ENCODE peak calls at places on chromosomes 13 and 19, in seven cellular contexts. One of them, this sample, is unnamed.

GRCh38 chr13:97911311-97912138 is 42.0 kb upstream of the IPO5 start:
- DNase-seq in naive thymus-derived CD8-positive, alpha-beta T cell: no peak
- DNase-seq in NCI-H774: no peak
- DNase-seq in activated naive CD4-positive, alpha-beta T cell: no peak
- DNase-seq in A549: peak; percentile 17
- DNase-seq in G401: no peak
- DNase-seq in BJ: no peak
- DNase-seq in this sample: no peak

GRCh38 chr19:37817180-37817911 is 38.0 kb upstream of the ZNF573 start:
- DNase-seq in BJ: no peak
- DNase-seq in G401: peak; percentile 77
- DNase-seq in NCI-H774: peak; percentile 7
- DNase-seq in activated naive CD4-positive, alpha-beta T cell: no peak
- DNase-seq in naive thymus-derived CD8-positive, alpha-beta T cell: peak; percentile 20
- DNase-seq in A549: no peak
- DNase-seq in this sample: no peak

GRCh38 chr13:65378943-65379519 is 1851.1 kb downstream of the PCDH9 start:
- DNase-seq in G401: no peak
- DNase-seq in activated naive CD4-positive, alpha-beta T cell: no peak
- DNase-seq in NCI-H774: no peak
- DNase-seq in naive thymus-derived CD8-positive, alpha-beta T cell: no peak
- DNase-seq in A549: no peak
- DNase-seq in BJ: no peak
- DNase-seq in this sample: no peak

GRCh38 chr19:34241513-34242337 is 12.6 kb upstream of the GARRE1 start:
- DNase-seq in A549: peak; percentile 59
- DNase-seq in BJ: no peak
- DNase-seq in G401: no peak
- DNase-seq in activated naive CD4-positive, alpha-beta T cell: no peak
- DNase-seq in naive thymus-derived CD8-positive, alpha-beta T cell: no peak
- DNase-seq in NCI-H774: peak; percentile 64
- DNase-seq in this sample: no peak

GRCh38 chr13:40814803-40815202 is 25.4 kb downstream of the SLC25A15 start:
- DNase-seq in activated naive CD4-positive, alpha-beta T cell: no peak
- DNase-seq in BJ: no peak
- DNase-seq in naive thymus-derived CD8-positive, alpha-beta T cell: no peak
- DNase-seq in NCI-H774: no peak
- DNase-seq in A549: no peak
- DNase-seq in G401: no peak
- DNase-seq in this sample: no peak

GRCh38 chr13:48551329-48551728 is 18.4 kb upstream of the RCBTB2 start:
- DNase-seq in BJ: no peak
- DNase-seq in A549: no peak
- DNase-seq in NCI-H774: no peak
- DNase-seq in G401: no peak
- DNase-seq in activated naive CD4-positive, alpha-beta T cell: no peak
- DNase-seq in naive thymus-derived CD8-positive, alpha-beta T cell: no peak
- DNase-seq in this sample: no peak

GRCh38 chr19:47111081-47111589 is 2.4 kb downstream of the ZC3H4 start:
- DNase-seq in activated naive CD4-positive, alpha-beta T cell: peak; percentile 30
- DNase-seq in NCI-H774: no peak
- DNase-seq in BJ: no peak
- DNase-seq in naive thymus-derived CD8-positive, alpha-beta T cell: peak; percentile 53
- DNase-seq in G401: peak; percentile 48
- DNase-seq in A549: no peak
- DNase-seq in this sample: no peak

GRCh38 chr13:25391932-25392331 is 20.2 kb downstream of the ATP8A2 start:
- DNase-seq in naive thymus-derived CD8-positive, alpha-beta T cell: no peak
- DNase-seq in G401: no peak
- DNase-seq in BJ: no peak
- DNase-seq in activated naive CD4-positive, alpha-beta T cell: no peak
- DNase-seq in A549: no peak
- DNase-seq in NCI-H774: no peak
- DNase-seq in this sample: no peak

GRCh38 chr19:8210660-8211101 is 1.5 kb downstream of the CERS4 start:
- DNase-seq in A549: no peak
- DNase-seq in naive thymus-derived CD8-positive, alpha-beta T cell: no peak
- DNase-seq in G401: no peak
- DNase-seq in BJ: no peak
- DNase-seq in activated naive CD4-positive, alpha-beta T cell: no peak
- DNase-seq in NCI-H774: no peak
- DNase-seq in this sample: no peak

GRCh38 chr19:1767464-1767933 is 14.2 kb downstream of the ONECUT3 start:
- DNase-seq in A549: peak; percentile 71
- DNase-seq in naive thymus-derived CD8-positive, alpha-beta T cell: peak; percentile 69
- DNase-seq in G401: no peak
- DNase-seq in NCI-H774: peak; percentile 5
- DNase-seq in BJ: no peak
- DNase-seq in activated naive CD4-positive, alpha-beta T cell: peak; percentile 33
- DNase-seq in this sample: no peak

GRCh38 chr19:16470911-16471811 is 609 bp downstream of the EPS15L1 start:
- DNase-seq in A549: no peak
- DNase-seq in NCI-H774: no peak
- DNase-seq in G401: peak; percentile 46
- DNase-seq in naive thymus-derived CD8-positive, alpha-beta T cell: no peak
- DNase-seq in activated naive CD4-positive, alpha-beta T cell: no peak
- DNase-seq in BJ: no peak
- DNase-seq in this sample: no peak

GRCh38 chr13:81957121-81957520 is 1616.2 kb upstream of the SPRY2 start:
- DNase-seq in naive thymus-derived CD8-positive, alpha-beta T cell: no peak
- DNase-seq in activated naive CD4-positive, alpha-beta T cell: no peak
- DNase-seq in A549: peak; percentile 0
- DNase-seq in G401: no peak
- DNase-seq in NCI-H774: no peak
- DNase-seq in BJ: no peak
- DNase-seq in this sample: no peak

GRCh38 chr19:6826281-6826920 is 53.9 kb downstream of the VAV1 start:
- DNase-seq in activated naive CD4-positive, alpha-beta T cell: no peak
- DNase-seq in A549: no peak
- DNase-seq in BJ: no peak
- DNase-seq in NCI-H774: no peak
- DNase-seq in naive thymus-derived CD8-positive, alpha-beta T cell: no peak
- DNase-seq in G401: no peak
- DNase-seq in this sample: no peak

GRCh38 chr19:31511696-31512095 is 162.5 kb upstream of the TSHZ3 start:
- DNase-seq in G401: no peak
- DNase-seq in naive thymus-derived CD8-positive, alpha-beta T cell: no peak
- DNase-seq in NCI-H774: no peak
- DNase-seq in A549: no peak
- DNase-seq in BJ: no peak
- DNase-seq in activated naive CD4-positive, alpha-beta T cell: no peak
- DNase-seq in this sample: no peak

GRCh38 chr19:39386557-39386956 is 4.3 kb downstream of the PAF1 start:
- DNase-seq in A549: no peak
- DNase-seq in NCI-H774: no peak
- DNase-seq in G401: no peak
- DNase-seq in BJ: no peak
- DNase-seq in activated naive CD4-positive, alpha-beta T cell: no peak
- DNase-seq in naive thymus-derived CD8-positive, alpha-beta T cell: no peak
- DNase-seq in this sample: no peak

GRCh38 chr19:46586294-46586693 is 14.8 kb upstream of the CALM3 start:
- DNase-seq in G401: no peak
- DNase-seq in NCI-H774: no peak
- DNase-seq in naive thymus-derived CD8-positive, alpha-beta T cell: no peak
- DNase-seq in A549: no peak
- DNase-seq in BJ: no peak
- DNase-seq in activated naive CD4-positive, alpha-beta T cell: no peak
- DNase-seq in this sample: no peak

GRCh38 chr19:11414544-11414943 is 4.6 kb downstream of the RGL3 start:
- DNase-seq in NCI-H774: no peak
- DNase-seq in G401: no peak
- DNase-seq in A549: no peak
- DNase-seq in naive thymus-derived CD8-positive, alpha-beta T cell: no peak
- DNase-seq in activated naive CD4-positive, alpha-beta T cell: no peak
- DNase-seq in BJ: no peak
- DNase-seq in this sample: no peak

GRCh38 chr19:49222011-49222410 is 64.4 kb downstream of the TRPM4 start:
- DNase-seq in naive thymus-derived CD8-positive, alpha-beta T cell: no peak
- DNase-seq in NCI-H774: no peak
- DNase-seq in G401: no peak
- DNase-seq in A549: no peak
- DNase-seq in BJ: no peak
- DNase-seq in activated naive CD4-positive, alpha-beta T cell: no peak
- DNase-seq in this sample: no peak

GRCh38 chr19:38268539-38268938 is 4.2 kb downstream of the SPINT2 start:
- DNase-seq in G401: no peak
- DNase-seq in naive thymus-derived CD8-positive, alpha-beta T cell: no peak
- DNase-seq in BJ: no peak
- DNase-seq in activated naive CD4-positive, alpha-beta T cell: no peak
- DNase-seq in A549: no peak
- DNase-seq in NCI-H774: no peak
- DNase-seq in this sample: no peak

GRCh38 chr13:61247149-61247936 is 168.3 kb downstream of the PCDH20 start:
- DNase-seq in G401: no peak
- DNase-seq in naive thymus-derived CD8-positive, alpha-beta T cell: no peak
- DNase-seq in activated naive CD4-positive, alpha-beta T cell: no peak
- DNase-seq in NCI-H774: no peak
- DNase-seq in BJ: no peak
- DNase-seq in A549: no peak
- DNase-seq in this sample: no peak

GRCh38 chr19:13804830-13805683 is 9.8 kb downstream of the ZSWIM4 start:
- DNase-seq in activated naive CD4-positive, alpha-beta T cell: no peak
- DNase-seq in A549: no peak
- DNase-seq in BJ: no peak
- DNase-seq in G401: peak; percentile 8
- DNase-seq in naive thymus-derived CD8-positive, alpha-beta T cell: no peak
- DNase-seq in NCI-H774: no peak
- DNase-seq in this sample: no peak

GRCh38 chr13:40152145-40152544 is 496.7 kb downstream of the COG6 start:
- DNase-seq in activated naive CD4-positive, alpha-beta T cell: no peak
- DNase-seq in G401: no peak
- DNase-seq in naive thymus-derived CD8-positive, alpha-beta T cell: no peak
- DNase-seq in BJ: no peak
- DNase-seq in NCI-H774: no peak
- DNase-seq in A549: peak; percentile 8
- DNase-seq in this sample: no peak

GRCh38 chr13:30441304-30441703 is 19.0 kb downstream of the UBE2L5 start:
- DNase-seq in A549: no peak
- DNase-seq in BJ: no peak
- DNase-seq in G401: no peak
- DNase-seq in naive thymus-derived CD8-positive, alpha-beta T cell: no peak
- DNase-seq in activated naive CD4-positive, alpha-beta T cell: no peak
- DNase-seq in NCI-H774: no peak
- DNase-seq in this sample: no peak

GRCh38 chr13:88124142-88124541 is 453.0 kb downstream of the SLITRK5 start:
- DNase-seq in naive thymus-derived CD8-positive, alpha-beta T cell: no peak
- DNase-seq in BJ: no peak
- DNase-seq in activated naive CD4-positive, alpha-beta T cell: no peak
- DNase-seq in G401: no peak
- DNase-seq in A549: no peak
- DNase-seq in NCI-H774: no peak
- DNase-seq in this sample: no peak

GRCh38 chr13:22220186-22221160 is 549.6 kb downstream of the FGF9 start:
- DNase-seq in activated naive CD4-positive, alpha-beta T cell: no peak
- DNase-seq in NCI-H774: no peak
- DNase-seq in naive thymus-derived CD8-positive, alpha-beta T cell: no peak
- DNase-seq in A549: no peak
- DNase-seq in BJ: peak; percentile 39
- DNase-seq in G401: no peak
- DNase-seq in this sample: no peak

GRCh38 chr19:28437390-28438346 is 775.3 kb downstream of the UQCRFS1 start:
- DNase-seq in G401: no peak
- DNase-seq in naive thymus-derived CD8-positive, alpha-beta T cell: no peak
- DNase-seq in A549: no peak
- DNase-seq in NCI-H774: peak; percentile 32
- DNase-seq in BJ: no peak
- DNase-seq in activated naive CD4-positive, alpha-beta T cell: no peak
- DNase-seq in this sample: no peak

This sample was measured in NCI-H1048.